ENCODE peak calls at places on chromosomes 1 and 21, in five cellular contexts. X is NCI-H1092 treated with DMSO at 0.1 percent for 48 hours, G is T-helper 17 cell, K is renal cortical epithelial cell, P is NCI-H446 treated with DMSO at 0.1 percent for 48 hours. H is an unnamed sample.

GRCh38 chr1:211604548-211604947 is 25.6 kb upstream of the SLC30A1 start:
- DNase-seq in X (no peak), K (no peak), G (no peak), P (no peak), H (no peak)

GRCh38 chr1:154469844-154470417 is 32.1 kb upstream of the TDRD10 start:
- DNase-seq in G (no peak), P (no peak), K (no peak), X (no peak), H (no peak)

GRCh38 chr1:184596950-184597651 is 157.6 kb downstream of the EDEM3 start:
- DNase-seq in K (no peak), G (no peak), X (no peak), P (no peak), H (no peak)

GRCh38 chr1:235079443-235079967 is 49.1 kb downstream of the TOMM20 start:
- DNase-seq in X (peak; percentile 44), G (no peak), K (peak; percentile 94), P (no peak), H (no peak)

GRCh38 chr1:205232122-205232820 is 4.5 kb downstream of the TMCC2 start:
- DNase-seq in G (no peak), X (no peak), K (no peak), P (no peak), H (no peak)

GRCh38 chr1:227459977-227460376 is 103.4 kb upstream of the ZNF678 start:
- DNase-seq in K (peak; percentile 58), G (no peak), X (no peak), P (no peak), H (no peak)

GRCh38 chr1:11749203-11749689 is 12.7 kb upstream of the C1orf167 start:
- DNase-seq in X (no peak), K (no peak), P (no peak), G (peak; percentile 22), H (no peak)

GRCh38 chr1:109392788-109393580 is 4.7 kb downstream of the SORT1 start:
- DNase-seq in P (peak; percentile 45), K (peak; percentile 73), X (no peak), G (no peak), H (no peak)

GRCh38 chr1:37472281-37472680 is 2.1 kb upstream of the ZC3H12A start:
- DNase-seq in G (no peak), P (no peak), X (no peak), K (peak; percentile 71), H (no peak)

GRCh38 chr1:114011796-114012195 is 32.5 kb downstream of the OLFML3 start:
- DNase-seq in K (no peak), P (no peak), X (no peak), G (no peak), H (no peak)

GRCh38 chr1:31931241-31932225 is 6.6 kb downstream of the PTP4A2 start:
- DNase-seq in P (no peak), X (no peak), K (peak; percentile 91), G (no peak), H (no peak)

GRCh38 chr1:64933296-64934070 is 32.9 kb downstream of the JAK1 start:
- DNase-seq in X (no peak), P (no peak), G (no peak), K (peak; percentile 54), H (no peak)

GRCh38 chr21:39281207-39281606 is 32.2 kb downstream of the BRWD1 start:
- DNase-seq in X (no peak), K (no peak), G (no peak), P (no peak), H (no peak)

GRCh38 chr1:169729991-169730390 is 3.9 kb downstream of the SELE start:
- DNase-seq in X (no peak), P (no peak), K (no peak), G (no peak), H (no peak)

GRCh38 chr1:56820755-56821461 is 1.7 kb upstream of the FYB2 start:
- DNase-seq in G (peak; percentile 11), P (peak; percentile 60), X (peak; percentile 40), K (peak; percentile 54), H (no peak)

GRCh38 chr1:156749429-156750118 is 1.9 kb downstream of the HDGF start:
- DNase-seq in X (no peak), K (no peak), G (no peak), P (no peak), H (no peak)

GRCh38 chr1:154405762-154406571 is 824 bp downstream of the IL6R start:
- DNase-seq in P (peak; percentile 39), K (no peak), G (peak; percentile 56), X (no peak), H (no peak)

GRCh38 chr1:43316738-43317520 is 16.1 kb downstream of the TIE1 start:
- DNase-seq in K (no peak), X (no peak), P (no peak), G (no peak), H (no peak)

GRCh38 chr1:229230136-229230892 is 40.6 kb upstream of the RAB4A start:
- DNase-seq in P (peak; percentile 53), G (no peak), K (peak; percentile 55), X (no peak), H (no peak)

GRCh38 chr1:240320645-240321044 is 229.0 kb downstream of the FMN2 start:
- DNase-seq in X (no peak), K (no peak), G (no peak), P (no peak), H (no peak)

H was measured in activated gamma-delta T cell.